ENCODE peak calls at places on chromosome 3, in seven cellular contexts. One of them, this sample, is unnamed.

GRCh38 chr3:149579838-149580542 is 77.8 kb downstream of the WWTR1 start:
- DNase-seq in iris pigment epithelial cell: peak; percentile 75
- DNase-seq in WTC11: no peak
- DNase-seq in CD4-positive, alpha-beta T cell: no peak
- DNase-seq in glutamatergic neuron: no peak
- DNase-seq in Caco-2: no peak
- DNase-seq in activated CD4-positive, CD25-positive, alpha-beta regulatory T cell treated with anti-CD3 and anti-CD28 coated beads, Interleukin-2, amount 50 U/mL, for 72 hours: no peak
- DNase-seq in this sample: peak; percentile 88

GRCh38 chr3:22887664-22888291 is 315.3 kb upstream of the UBE2E2 start:
- DNase-seq in iris pigment epithelial cell: peak; percentile 58
- DNase-seq in WTC11: peak; percentile 16
- DNase-seq in CD4-positive, alpha-beta T cell: no peak
- DNase-seq in glutamatergic neuron: no peak
- DNase-seq in Caco-2: no peak
- DNase-seq in activated CD4-positive, CD25-positive, alpha-beta regulatory T cell treated with anti-CD3 and anti-CD28 coated beads, Interleukin-2, amount 50 U/mL, for 72 hours: no peak
- DNase-seq in this sample: peak; percentile 6

GRCh38 chr3:71247221-71247947 is 336.1 kb downstream of the FOXP1 start:
- DNase-seq in iris pigment epithelial cell: peak; percentile 67
- DNase-seq in WTC11: peak; percentile 36
- DNase-seq in CD4-positive, alpha-beta T cell: no peak
- DNase-seq in glutamatergic neuron: peak; percentile 76
- DNase-seq in Caco-2: peak; percentile 88
- DNase-seq in activated CD4-positive, CD25-positive, alpha-beta regulatory T cell treated with anti-CD3 and anti-CD28 coated beads, Interleukin-2, amount 50 U/mL, for 72 hours: no peak
- DNase-seq in this sample: no peak

GRCh38 chr3:149023951-149024350 is 32.6 kb downstream of the GYG1 start:
- DNase-seq in iris pigment epithelial cell: no peak
- DNase-seq in WTC11: no peak
- DNase-seq in CD4-positive, alpha-beta T cell: no peak
- DNase-seq in glutamatergic neuron: no peak
- DNase-seq in Caco-2: no peak
- DNase-seq in activated CD4-positive, CD25-positive, alpha-beta regulatory T cell treated with anti-CD3 and anti-CD28 coated beads, Interleukin-2, amount 50 U/mL, for 72 hours: no peak
- DNase-seq in this sample: no peak

GRCh38 chr3:89697321-89697916 is 590.0 kb downstream of the EPHA3 start:
- DNase-seq in iris pigment epithelial cell: no peak
- DNase-seq in WTC11: no peak
- DNase-seq in CD4-positive, alpha-beta T cell: no peak
- DNase-seq in glutamatergic neuron: no peak
- DNase-seq in Caco-2: no peak
- DNase-seq in activated CD4-positive, CD25-positive, alpha-beta regulatory T cell treated with anti-CD3 and anti-CD28 coated beads, Interleukin-2, amount 50 U/mL, for 72 hours: no peak
- DNase-seq in this sample: no peak

GRCh38 chr3:157170861-157171260 is 10.9 kb upstream of the CCNL1 start:
- DNase-seq in iris pigment epithelial cell: no peak
- DNase-seq in WTC11: no peak
- DNase-seq in CD4-positive, alpha-beta T cell: no peak
- DNase-seq in glutamatergic neuron: no peak
- DNase-seq in Caco-2: no peak
- DNase-seq in activated CD4-positive, CD25-positive, alpha-beta regulatory T cell treated with anti-CD3 and anti-CD28 coated beads, Interleukin-2, amount 50 U/mL, for 72 hours: no peak
- DNase-seq in this sample: no peak

GRCh38 chr3:58629629-58630028 is 36.9 kb downstream of the FAM3D start:
- DNase-seq in iris pigment epithelial cell: no peak
- DNase-seq in WTC11: no peak
- DNase-seq in CD4-positive, alpha-beta T cell: no peak
- DNase-seq in glutamatergic neuron: no peak
- DNase-seq in Caco-2: no peak
- DNase-seq in activated CD4-positive, CD25-positive, alpha-beta regulatory T cell treated with anti-CD3 and anti-CD28 coated beads, Interleukin-2, amount 50 U/mL, for 72 hours: no peak
- DNase-seq in this sample: no peak

GRCh38 chr3:23916152-23916885 is 471 bp downstream of the NKIRAS1 start:
- DNase-seq in iris pigment epithelial cell: no peak
- DNase-seq in WTC11: no peak
- DNase-seq in CD4-positive, alpha-beta T cell: no peak
- DNase-seq in glutamatergic neuron: no peak
- DNase-seq in Caco-2: no peak
- DNase-seq in activated CD4-positive, CD25-positive, alpha-beta regulatory T cell treated with anti-CD3 and anti-CD28 coated beads, Interleukin-2, amount 50 U/mL, for 72 hours: no peak
- DNase-seq in this sample: no peak

GRCh38 chr3:122680381-122681293 is at the start of gene PARP14:
- DNase-seq in iris pigment epithelial cell: peak; percentile 80
- DNase-seq in WTC11: peak; percentile 66
- DNase-seq in CD4-positive, alpha-beta T cell: peak; percentile 59
- DNase-seq in glutamatergic neuron: no peak
- DNase-seq in Caco-2: peak; percentile 66
- DNase-seq in activated CD4-positive, CD25-positive, alpha-beta regulatory T cell treated with anti-CD3 and anti-CD28 coated beads, Interleukin-2, amount 50 U/mL, for 72 hours: peak; percentile 66
- DNase-seq in this sample: peak; percentile 58

GRCh38 chr3:156416846-156417581 is 137.9 kb downstream of the SSR3 start:
- DNase-seq in iris pigment epithelial cell: peak; percentile 4
- DNase-seq in WTC11: no peak
- DNase-seq in CD4-positive, alpha-beta T cell: no peak
- DNase-seq in glutamatergic neuron: peak; percentile 67
- DNase-seq in Caco-2: no peak
- DNase-seq in activated CD4-positive, CD25-positive, alpha-beta regulatory T cell treated with anti-CD3 and anti-CD28 coated beads, Interleukin-2, amount 50 U/mL, for 72 hours: no peak
- DNase-seq in this sample: peak; percentile 31

GRCh38 chr3:150384517-150385212 is 23.4 kb upstream of the TSC22D2 start:
- DNase-seq in iris pigment epithelial cell: peak; percentile 33
- DNase-seq in WTC11: peak; percentile 51
- DNase-seq in CD4-positive, alpha-beta T cell: peak; percentile 22
- DNase-seq in glutamatergic neuron: peak; percentile 40
- DNase-seq in Caco-2: peak; percentile 48
- DNase-seq in activated CD4-positive, CD25-positive, alpha-beta regulatory T cell treated with anti-CD3 and anti-CD28 coated beads, Interleukin-2, amount 50 U/mL, for 72 hours: no peak
- DNase-seq in this sample: no peak

GRCh38 chr3:152323834-152324233 is 55.1 kb downstream of the MBNL1 start:
- DNase-seq in iris pigment epithelial cell: no peak
- DNase-seq in WTC11: no peak
- DNase-seq in CD4-positive, alpha-beta T cell: no peak
- DNase-seq in glutamatergic neuron: no peak
- DNase-seq in Caco-2: no peak
- DNase-seq in activated CD4-positive, CD25-positive, alpha-beta regulatory T cell treated with anti-CD3 and anti-CD28 coated beads, Interleukin-2, amount 50 U/mL, for 72 hours: no peak
- DNase-seq in this sample: no peak

GRCh38 chr3:128950223-128950938 is 43.5 kb downstream of the CFAP92 start:
- DNase-seq in iris pigment epithelial cell: peak; percentile 56
- DNase-seq in WTC11: no peak
- DNase-seq in CD4-positive, alpha-beta T cell: peak; percentile 10
- DNase-seq in glutamatergic neuron: peak; percentile 24
- DNase-seq in Caco-2: peak; percentile 47
- DNase-seq in activated CD4-positive, CD25-positive, alpha-beta regulatory T cell treated with anti-CD3 and anti-CD28 coated beads, Interleukin-2, amount 50 U/mL, for 72 hours: no peak
- DNase-seq in this sample: peak; percentile 29

GRCh38 chr3:86814918-86815655 is 175.9 kb downstream of the VGLL3 start:
- DNase-seq in iris pigment epithelial cell: peak; percentile 62
- DNase-seq in WTC11: no peak
- DNase-seq in CD4-positive, alpha-beta T cell: no peak
- DNase-seq in glutamatergic neuron: no peak
- DNase-seq in Caco-2: no peak
- DNase-seq in activated CD4-positive, CD25-positive, alpha-beta regulatory T cell treated with anti-CD3 and anti-CD28 coated beads, Interleukin-2, amount 50 U/mL, for 72 hours: no peak
- DNase-seq in this sample: peak; percentile 62

GRCh38 chr3:46848271-46849097 is 14.8 kb downstream of the MYL3 start:
- DNase-seq in iris pigment epithelial cell: peak; percentile 53
- DNase-seq in WTC11: peak; percentile 83
- DNase-seq in CD4-positive, alpha-beta T cell: no peak
- DNase-seq in glutamatergic neuron: peak; percentile 31
- DNase-seq in Caco-2: no peak
- DNase-seq in activated CD4-positive, CD25-positive, alpha-beta regulatory T cell treated with anti-CD3 and anti-CD28 coated beads, Interleukin-2, amount 50 U/mL, for 72 hours: peak; percentile 57
- DNase-seq in this sample: peak; percentile 71

GRCh38 chr3:50260027-50260941 is 8.7 kb upstream of the SEMA3B start:
- DNase-seq in iris pigment epithelial cell: peak; percentile 85
- DNase-seq in WTC11: peak; percentile 94
- DNase-seq in CD4-positive, alpha-beta T cell: peak; percentile 76
- DNase-seq in glutamatergic neuron: peak; percentile 97
- DNase-seq in Caco-2: peak; percentile 90
- DNase-seq in activated CD4-positive, CD25-positive, alpha-beta regulatory T cell treated with anti-CD3 and anti-CD28 coated beads, Interleukin-2, amount 50 U/mL, for 72 hours: peak; percentile 92
- DNase-seq in this sample: peak; percentile 67

This sample was measured in astrocyte.